ENCODE peak calls at places on chromosome 17, in eight cellular contexts. One of them, this sample, is unnamed.

GRCh38 chr17:70539172-70539924 is 370.0 kb downstream of the KCNJ2 start:
- DNase-seq in neural progenitor cell: no peak
- DNase-seq in bronchial epithelial cell: no peak
- DNase-seq in NB4: no peak
- DNase-seq in endodermal cell: no peak
- DNase-seq in thyroid gland: no peak
- DNase-seq in activated B cell treated with CpG ODN at 0.5 μM for 24 hours: no peak
- DNase-seq in CD8-positive, alpha-beta T cell: no peak
- DNase-seq in this sample: no peak

GRCh38 chr17:16506188-16506587 is 14.2 kb upstream of the LRRC75A start:
- DNase-seq in thyroid gland: no peak
- DNase-seq in activated B cell treated with CpG ODN at 0.5 μM for 24 hours: no peak
- DNase-seq in NB4: no peak
- DNase-seq in neural progenitor cell: no peak
- DNase-seq in CD8-positive, alpha-beta T cell: no peak
- DNase-seq in bronchial epithelial cell: no peak
- DNase-seq in endodermal cell: peak
- DNase-seq in this sample: no peak

GRCh38 chr17:59837362-59838195 is 55.2 kb downstream of the TUBD1 start:
- DNase-seq in bronchial epithelial cell: peak
- DNase-seq in activated B cell treated with CpG ODN at 0.5 μM for 24 hours: no peak
- DNase-seq in NB4: peak
- DNase-seq in thyroid gland: peak
- DNase-seq in endodermal cell: peak
- DNase-seq in CD8-positive, alpha-beta T cell: peak
- DNase-seq in neural progenitor cell: peak
- DNase-seq in this sample: peak

GRCh38 chr17:9343513-9343912 is 232.1 kb downstream of the STX8 start:
- DNase-seq in NB4: no peak
- DNase-seq in CD8-positive, alpha-beta T cell: no peak
- DNase-seq in thyroid gland: no peak
- DNase-seq in neural progenitor cell: peak
- DNase-seq in endodermal cell: peak
- DNase-seq in bronchial epithelial cell: no peak
- DNase-seq in activated B cell treated with CpG ODN at 0.5 μM for 24 hours: no peak
- DNase-seq in this sample: no peak

GRCh38 chr17:60920107-60920506 is 242.5 kb downstream of the BCAS3 start:
- DNase-seq in activated B cell treated with CpG ODN at 0.5 μM for 24 hours: no peak
- DNase-seq in bronchial epithelial cell: no peak
- DNase-seq in neural progenitor cell: no peak
- DNase-seq in thyroid gland: no peak
- DNase-seq in endodermal cell: no peak
- DNase-seq in NB4: no peak
- DNase-seq in CD8-positive, alpha-beta T cell: no peak
- DNase-seq in this sample: no peak

GRCh38 chr17:81939881-81940385 is 2.8 kb upstream of the PYCR1 start:
- DNase-seq in bronchial epithelial cell: no peak
- DNase-seq in neural progenitor cell: no peak
- DNase-seq in thyroid gland: peak
- DNase-seq in endodermal cell: no peak
- DNase-seq in NB4: no peak
- DNase-seq in activated B cell treated with CpG ODN at 0.5 μM for 24 hours: no peak
- DNase-seq in CD8-positive, alpha-beta T cell: no peak
- DNase-seq in this sample: no peak

GRCh38 chr17:67829331-67829730 is 4.0 kb downstream of the BPTF start:
- DNase-seq in activated B cell treated with CpG ODN at 0.5 μM for 24 hours: no peak
- DNase-seq in CD8-positive, alpha-beta T cell: peak
- DNase-seq in NB4: no peak
- DNase-seq in neural progenitor cell: peak
- DNase-seq in endodermal cell: no peak
- DNase-seq in bronchial epithelial cell: peak
- DNase-seq in thyroid gland: no peak
- DNase-seq in this sample: no peak

GRCh38 chr17:40906613-40907012 is 21.6 kb upstream of the KRT20 start:
- DNase-seq in NB4: no peak
- DNase-seq in activated B cell treated with CpG ODN at 0.5 μM for 24 hours: no peak
- DNase-seq in neural progenitor cell: no peak
- DNase-seq in CD8-positive, alpha-beta T cell: no peak
- DNase-seq in thyroid gland: no peak
- DNase-seq in endodermal cell: no peak
- DNase-seq in bronchial epithelial cell: no peak
- DNase-seq in this sample: no peak

GRCh38 chr17:31609331-31609730 is 217.9 kb downstream of the RAB11FIP4 start:
- DNase-seq in CD8-positive, alpha-beta T cell: no peak
- DNase-seq in thyroid gland: peak
- DNase-seq in endodermal cell: no peak
- DNase-seq in activated B cell treated with CpG ODN at 0.5 μM for 24 hours: no peak
- DNase-seq in NB4: no peak
- DNase-seq in neural progenitor cell: no peak
- DNase-seq in bronchial epithelial cell: no peak
- DNase-seq in this sample: no peak

GRCh38 chr17:21275047-21275578 is 9.4 kb upstream of the MAP2K3 start:
- DNase-seq in NB4: peak
- DNase-seq in neural progenitor cell: peak
- DNase-seq in CD8-positive, alpha-beta T cell: no peak
- DNase-seq in bronchial epithelial cell: no peak
- DNase-seq in activated B cell treated with CpG ODN at 0.5 μM for 24 hours: no peak
- DNase-seq in endodermal cell: no peak
- DNase-seq in thyroid gland: peak
- DNase-seq in this sample: no peak

GRCh38 chr17:66115246-66115645 is 76.7 kb downstream of the CEP112 start:
- DNase-seq in bronchial epithelial cell: no peak
- DNase-seq in NB4: no peak
- DNase-seq in CD8-positive, alpha-beta T cell: no peak
- DNase-seq in thyroid gland: no peak
- DNase-seq in activated B cell treated with CpG ODN at 0.5 μM for 24 hours: no peak
- DNase-seq in neural progenitor cell: no peak
- DNase-seq in endodermal cell: no peak
- DNase-seq in this sample: no peak

GRCh38 chr17:44355642-44356099 is 8.0 kb downstream of the FAM171A2 start:
- DNase-seq in CD8-positive, alpha-beta T cell: no peak
- DNase-seq in activated B cell treated with CpG ODN at 0.5 μM for 24 hours: no peak
- DNase-seq in neural progenitor cell: no peak
- DNase-seq in thyroid gland: no peak
- DNase-seq in bronchial epithelial cell: no peak
- DNase-seq in NB4: no peak
- DNase-seq in endodermal cell: peak
- DNase-seq in this sample: no peak

GRCh38 chr17:44355310-44355640 is 8.4 kb downstream of the FAM171A2 start:
- DNase-seq in CD8-positive, alpha-beta T cell: no peak
- DNase-seq in thyroid gland: no peak
- DNase-seq in endodermal cell: peak
- DNase-seq in activated B cell treated with CpG ODN at 0.5 μM for 24 hours: no peak
- DNase-seq in neural progenitor cell: no peak
- DNase-seq in NB4: no peak
- DNase-seq in bronchial epithelial cell: no peak
- DNase-seq in this sample: no peak

GRCh38 chr17:44354582-44355309 is 8.9 kb downstream of the FAM171A2 start:
- DNase-seq in endodermal cell: peak
- DNase-seq in bronchial epithelial cell: no peak
- DNase-seq in CD8-positive, alpha-beta T cell: peak
- DNase-seq in thyroid gland: no peak
- DNase-seq in neural progenitor cell: peak
- DNase-seq in NB4: peak
- DNase-seq in activated B cell treated with CpG ODN at 0.5 μM for 24 hours: peak
- DNase-seq in this sample: no peak

GRCh38 chr17:44358066-44358465 is 5.6 kb downstream of the FAM171A2 start:
- DNase-seq in bronchial epithelial cell: no peak
- DNase-seq in NB4: no peak
- DNase-seq in activated B cell treated with CpG ODN at 0.5 μM for 24 hours: no peak
- DNase-seq in endodermal cell: no peak
- DNase-seq in thyroid gland: no peak
- DNase-seq in CD8-positive, alpha-beta T cell: no peak
- DNase-seq in neural progenitor cell: no peak
- DNase-seq in this sample: no peak

DNA sequence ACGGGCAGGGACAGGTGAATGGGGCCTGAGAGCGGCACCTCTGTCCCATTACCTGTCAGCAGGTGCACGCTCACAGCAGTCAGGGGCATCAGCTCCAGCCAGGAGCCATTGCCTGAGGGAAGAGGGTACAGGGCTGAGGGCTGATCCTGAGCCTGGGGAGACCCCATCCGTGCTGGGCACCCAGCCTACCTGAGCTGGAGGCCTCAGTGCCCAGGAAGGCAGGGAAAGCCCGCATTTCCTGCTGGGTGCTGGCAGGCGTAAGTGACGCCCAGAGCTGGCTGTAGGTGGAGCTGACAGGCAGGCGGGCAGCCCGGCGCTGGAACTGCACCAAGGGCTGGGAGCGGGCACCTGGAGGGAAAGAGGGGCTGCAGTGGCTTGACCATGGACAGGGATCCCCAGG is 7.4 kb downstream of the FAM171A2 start:
- DNase-seq in neural progenitor cell: no peak
- DNase-seq in thyroid gland: no peak
- DNase-seq in NB4: no peak
- DNase-seq in activated B cell treated with CpG ODN at 0.5 μM for 24 hours: no peak
- DNase-seq in CD8-positive, alpha-beta T cell: no peak
- DNase-seq in bronchial epithelial cell: no peak
- DNase-seq in endodermal cell: peak
- DNase-seq in this sample: no peak
- TF ChIP-seq CTCF in neural progenitor cell: no peak
- TF ChIP-seq CTCF in thyroid gland: no peak
- TF ChIP-seq CTCF in NB4: no peak
- TF ChIP-seq CTCF in activated B cell treated with CpG ODN at 0.5 μM for 24 hours: no peak
- TF ChIP-seq CTCF in CD8-positive, alpha-beta T cell: no peak
- TF ChIP-seq CTCF in bronchial epithelial cell: no peak
- TF ChIP-seq CTCF in endodermal cell: no peak
- TF ChIP-seq CTCF in this sample: no peak

DNA sequence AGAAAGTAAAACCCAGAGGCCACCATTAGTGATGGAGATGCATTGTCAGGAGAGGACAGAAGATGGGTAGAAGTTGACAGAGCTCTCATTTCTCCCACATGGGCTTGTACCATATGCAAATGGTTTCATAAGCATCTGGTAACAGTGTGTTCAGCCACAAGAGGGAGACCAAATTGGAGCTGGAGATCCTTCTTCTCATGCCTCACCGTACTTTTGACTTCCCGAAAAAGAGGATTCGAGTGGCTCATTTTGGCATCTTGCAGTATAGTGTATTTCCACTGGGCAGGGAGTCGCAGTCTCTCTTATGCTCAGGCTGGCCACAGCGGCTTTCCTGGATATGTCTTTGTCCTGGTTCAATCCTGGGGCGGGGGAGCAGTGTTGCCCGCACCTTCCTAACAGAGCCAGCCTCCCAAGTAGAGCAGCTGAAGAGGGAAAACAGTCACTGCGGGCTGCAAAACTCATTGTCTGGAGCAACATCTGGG is 23.8 kb downstream of the TBC1D3B start:
- DNase-seq in NB4: peak
- DNase-seq in endodermal cell: peak
- DNase-seq in thyroid gland: no peak
- DNase-seq in CD8-positive, alpha-beta T cell: no peak
- DNase-seq in neural progenitor cell: no peak
- DNase-seq in activated B cell treated with CpG ODN at 0.5 μM for 24 hours: no peak
- DNase-seq in bronchial epithelial cell: no peak
- DNase-seq in this sample: peak
- TF ChIP-seq CTCF in NB4: peak
- TF ChIP-seq CTCF in endodermal cell: peak
- TF ChIP-seq CTCF in thyroid gland: no peak
- TF ChIP-seq CTCF in CD8-positive, alpha-beta T cell: no peak
- TF ChIP-seq CTCF in neural progenitor cell: peak
- TF ChIP-seq CTCF in activated B cell treated with CpG ODN at 0.5 μM for 24 hours: no peak
- TF ChIP-seq CTCF in bronchial epithelial cell: no peak
- TF ChIP-seq CTCF in this sample: no peak

DNA sequence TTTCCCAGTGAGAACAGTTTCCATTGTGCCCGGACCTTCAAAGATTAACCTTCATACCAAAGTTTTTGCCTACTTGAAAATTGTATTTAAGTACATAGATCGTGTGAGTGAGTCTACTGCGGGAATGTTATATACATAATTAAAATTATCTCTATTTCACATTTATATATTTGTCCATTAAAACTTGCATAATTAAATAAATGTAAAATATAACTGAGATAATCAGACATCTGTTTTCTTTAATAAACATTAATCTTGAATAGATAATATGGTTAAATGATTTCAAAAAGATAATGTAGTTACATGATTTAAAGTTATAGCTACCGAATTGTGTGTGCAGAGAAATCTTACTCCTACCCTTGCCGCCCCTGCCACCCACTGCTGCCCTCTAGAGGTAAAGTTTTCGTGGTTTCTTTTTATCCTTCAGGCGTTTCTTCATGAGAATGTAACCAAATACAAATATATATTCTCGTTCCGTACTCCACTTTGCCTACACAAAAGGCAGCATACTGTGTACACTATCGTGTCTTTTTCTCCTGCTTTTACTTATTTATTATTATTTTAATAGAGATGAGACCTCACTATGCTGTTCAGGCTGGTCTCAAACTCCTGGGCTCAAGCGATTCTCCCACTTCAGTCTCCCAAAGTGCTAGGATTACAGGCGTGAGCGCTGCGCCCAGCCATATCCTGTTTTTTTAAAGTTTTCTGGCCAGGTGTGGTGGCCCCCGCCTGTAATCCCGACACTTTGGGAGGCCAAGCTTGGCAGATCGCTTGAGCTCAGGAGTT is 35.6 kb downstream of the RPA1 start:
- DNase-seq in NB4: peak
- DNase-seq in neural progenitor cell: no peak
- DNase-seq in activated B cell treated with CpG ODN at 0.5 μM for 24 hours: no peak
- DNase-seq in CD8-positive, alpha-beta T cell: peak
- DNase-seq in endodermal cell: peak
- DNase-seq in thyroid gland: no peak
- DNase-seq in bronchial epithelial cell: peak
- DNase-seq in this sample: no peak
- TF ChIP-seq CTCF in NB4: peak
- TF ChIP-seq CTCF in neural progenitor cell: peak
- TF ChIP-seq CTCF in activated B cell treated with CpG ODN at 0.5 μM for 24 hours: peak
- TF ChIP-seq CTCF in CD8-positive, alpha-beta T cell: peak
- TF ChIP-seq CTCF in endodermal cell: peak
- TF ChIP-seq CTCF in thyroid gland: peak
- TF ChIP-seq CTCF in bronchial epithelial cell: peak
- TF ChIP-seq CTCF in this sample: no peak

GRCh38 chr17:5254414-5254813 is 19.8 kb upstream of the SCIMP start:
- DNase-seq in neural progenitor cell: no peak
- DNase-seq in thyroid gland: no peak
- DNase-seq in endodermal cell: no peak
- DNase-seq in bronchial epithelial cell: no peak
- DNase-seq in activated B cell treated with CpG ODN at 0.5 μM for 24 hours: no peak
- DNase-seq in NB4: no peak
- DNase-seq in CD8-positive, alpha-beta T cell: no peak
- DNase-seq in this sample: no peak
- TF ChIP-seq CTCF in neural progenitor cell: no peak
- TF ChIP-seq CTCF in thyroid gland: no peak
- TF ChIP-seq CTCF in endodermal cell: no peak
- TF ChIP-seq CTCF in bronchial epithelial cell: no peak
- TF ChIP-seq CTCF in activated B cell treated with CpG ODN at 0.5 μM for 24 hours: no peak
- TF ChIP-seq CTCF in NB4: no peak
- TF ChIP-seq CTCF in CD8-positive, alpha-beta T cell: no peak
- TF ChIP-seq CTCF in this sample: no peak

GRCh38 chr17:62067165-62068145 is 2.4 kb upstream of the MED13 start:
- DNase-seq in CD8-positive, alpha-beta T cell: no peak
- DNase-seq in endodermal cell: peak
- DNase-seq in bronchial epithelial cell: no peak
- DNase-seq in thyroid gland: no peak
- DNase-seq in NB4: no peak
- DNase-seq in neural progenitor cell: no peak
- DNase-seq in activated B cell treated with CpG ODN at 0.5 μM for 24 hours: no peak
- DNase-seq in this sample: no peak
- TF ChIP-seq CTCF in CD8-positive, alpha-beta T cell: no peak
- TF ChIP-seq CTCF in endodermal cell: peak
- TF ChIP-seq CTCF in bronchial epithelial cell: no peak
- TF ChIP-seq CTCF in thyroid gland: no peak
- TF ChIP-seq CTCF in NB4: no peak
- TF ChIP-seq CTCF in neural progenitor cell: no peak
- TF ChIP-seq CTCF in activated B cell treated with CpG ODN at 0.5 μM for 24 hours: no peak
- TF ChIP-seq CTCF in this sample: no peak

GRCh38 chr17:7025240-7025639 is 2.4 kb downstream of the BCL6B start:
- DNase-seq in CD8-positive, alpha-beta T cell: no peak
- DNase-seq in neural progenitor cell: no peak
- DNase-seq in thyroid gland: no peak
- DNase-seq in bronchial epithelial cell: no peak
- DNase-seq in endodermal cell: peak
- DNase-seq in activated B cell treated with CpG ODN at 0.5 μM for 24 hours: no peak
- DNase-seq in NB4: no peak
- DNase-seq in this sample: no peak
- TF ChIP-seq CTCF in CD8-positive, alpha-beta T cell: no peak
- TF ChIP-seq CTCF in neural progenitor cell: no peak
- TF ChIP-seq CTCF in thyroid gland: no peak
- TF ChIP-seq CTCF in bronchial epithelial cell: no peak
- TF ChIP-seq CTCF in endodermal cell: no peak
- TF ChIP-seq CTCF in activated B cell treated with CpG ODN at 0.5 μM for 24 hours: no peak
- TF ChIP-seq CTCF in NB4: no peak
- TF ChIP-seq CTCF in this sample: no peak